ENCODE peak calls at places on chromosome 7, in seven cellular contexts. O is psoas muscle, D is thyroid gland, R is thoracic aorta, Z is fibroblast of the aortic adventitia, W is GM12878, L is AG09309. E is an unnamed sample.
A peak's percentile ranks its signal among the peaks of the same experiment; 100 is the strongest.

GRCh38 chr7:116949941-116950801 is 3.1 kb upstream of the ST7 start:
- DNase-seq in R (no peak), D (no peak), O (no peak), Z (no peak), W (no peak), L (no peak), E (no peak)

GRCh38 chr7:17552952-17553351 is 254.5 kb downstream of the AHR start:
- DNase-seq in Z (no peak), O (no peak), R (no peak), W (no peak), D (no peak), L (no peak), E (no peak)

GRCh38 chr7:156505876-156506275 is 134.7 kb upstream of the RNF32 start:
- DNase-seq in O (no peak), W (no peak), L (no peak), R (no peak), D (no peak), Z (no peak), E (no peak)

GRCh38 chr7:37052673-37053072 is 328.4 kb upstream of the AOAH start:
- DNase-seq in R (no peak), L (no peak), D (no peak), W (no peak), O (no peak), Z (peak; percentile 28), E (no peak)

GRCh38 chr7:134908289-134908688 is 78.0 kb upstream of the AGBL3 start:
- DNase-seq in Z (peak; percentile 39), O (no peak), W (no peak), L (no peak), R (no peak), D (no peak), E (peak; percentile 71)

GRCh38 chr7:101410743-101411476 is 48.2 kb downstream of the COL26A1 start:
- DNase-seq in Z (peak; percentile 6), W (no peak), L (no peak), R (no peak), D (peak; percentile 36), O (no peak), E (peak; percentile 25)

GRCh38 chr7:146960747-146961416 is 844.3 kb downstream of the CNTNAP2 start:
- DNase-seq in L (no peak), R (no peak), D (no peak), O (no peak), Z (no peak), W (no peak), E (no peak)

GRCh38 chr7:78039791-78040776 is 241.5 kb downstream of the PHTF2 start:
- DNase-seq in R (no peak), O (peak; percentile 61), L (no peak), Z (peak; percentile 14), W (no peak), D (no peak), E (peak; percentile 18)

GRCh38 chr7:27241189-27242045 is 1.2 kb upstream of the EVX1 start:
- DNase-seq in R (no peak), Z (no peak), W (no peak), L (no peak), O (no peak), D (no peak), E (no peak)

GRCh38 chr7:45217358-45217757 is 59.8 kb downstream of the RAMP3 start:
- DNase-seq in O (no peak), D (no peak), R (no peak), L (no peak), Z (no peak), W (no peak), E (no peak)
- TF ChIP-seq CTCF in O (peak; percentile 5), D (peak; percentile 18), R (no peak), L (peak; percentile 29), Z (peak; percentile 25), W (peak; percentile 4), E (peak; percentile 49)

GRCh38 chr7:140641532-140642191 is 1.0 kb upstream of the DENND2A start:
- DNase-seq in Z (no peak), O (peak; percentile 49), L (no peak), W (no peak), D (no peak), R (no peak), E (no peak)

GRCh38 chr7:140643416-140643815 is 2.8 kb upstream of the DENND2A start:
- DNase-seq in W (no peak), D (no peak), O (no peak), L (no peak), Z (no peak), R (no peak), E (no peak)

GRCh38 chr7:140639366-140640053 is 1.1 kb downstream of the DENND2A start:
- DNase-seq in D (no peak), L (peak; percentile 57), R (no peak), O (peak; percentile 76), Z (peak; percentile 63), W (no peak), E (peak; percentile 76)

GRCh38 chr7:140640060-140640611 is 477 bp downstream of the DENND2A start:
- DNase-seq in O (peak; percentile 68), L (no peak), D (peak; percentile 25), Z (peak; percentile 32), R (no peak), W (no peak), E (no peak)

GRCh38 chr7:140640727-140641531 is at the start of gene DENND2A:
- DNase-seq in W (no peak), O (peak; percentile 84), Z (peak; percentile 45), L (no peak), R (no peak), D (peak; percentile 39), E (peak; percentile 69)
- H3K4me3 ChIP-seq in W (no peak within 1 kb of the TSS), O (peak within 1 kb of the TSS; percentile 68), Z (peak within 1 kb of the TSS; percentile 66), L (peak within 1 kb of the TSS; percentile 55), R (peak within 1 kb of the TSS; percentile 72), D (no peak within 1 kb of the TSS), E (peak within 1 kb of the TSS; percentile 60)

DNA sequence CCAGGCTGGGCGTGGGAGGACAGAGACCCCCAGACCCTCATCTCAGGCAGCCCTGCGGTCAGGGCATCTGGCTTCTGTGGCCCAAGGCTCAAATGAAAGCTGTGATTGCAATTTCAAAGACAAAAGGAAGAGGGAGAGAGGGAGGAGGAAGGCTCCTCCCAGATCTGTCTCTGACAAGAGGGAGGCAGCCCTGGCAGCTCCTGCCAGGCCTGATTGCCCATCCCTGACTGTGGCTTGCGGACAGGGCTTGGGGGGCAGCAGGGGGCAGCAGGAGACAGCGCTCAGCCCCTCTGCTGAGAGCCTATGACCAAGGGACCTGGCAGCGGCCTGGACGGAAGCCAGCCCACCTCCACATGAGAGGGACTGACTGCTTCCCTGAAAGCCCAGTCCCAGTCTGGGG is 91.8 kb downstream of the PTPRN2 start:
- DNase-seq in R (no peak), L (no peak), D (peak; percentile 35), Z (no peak), O (no peak), W (no peak), E (peak; percentile 7)
- TF ChIP-seq CTCF in R (no peak), L (no peak), D (no peak), Z (no peak), O (no peak), W (peak; percentile 26), E (peak; percentile 5)

DNA sequence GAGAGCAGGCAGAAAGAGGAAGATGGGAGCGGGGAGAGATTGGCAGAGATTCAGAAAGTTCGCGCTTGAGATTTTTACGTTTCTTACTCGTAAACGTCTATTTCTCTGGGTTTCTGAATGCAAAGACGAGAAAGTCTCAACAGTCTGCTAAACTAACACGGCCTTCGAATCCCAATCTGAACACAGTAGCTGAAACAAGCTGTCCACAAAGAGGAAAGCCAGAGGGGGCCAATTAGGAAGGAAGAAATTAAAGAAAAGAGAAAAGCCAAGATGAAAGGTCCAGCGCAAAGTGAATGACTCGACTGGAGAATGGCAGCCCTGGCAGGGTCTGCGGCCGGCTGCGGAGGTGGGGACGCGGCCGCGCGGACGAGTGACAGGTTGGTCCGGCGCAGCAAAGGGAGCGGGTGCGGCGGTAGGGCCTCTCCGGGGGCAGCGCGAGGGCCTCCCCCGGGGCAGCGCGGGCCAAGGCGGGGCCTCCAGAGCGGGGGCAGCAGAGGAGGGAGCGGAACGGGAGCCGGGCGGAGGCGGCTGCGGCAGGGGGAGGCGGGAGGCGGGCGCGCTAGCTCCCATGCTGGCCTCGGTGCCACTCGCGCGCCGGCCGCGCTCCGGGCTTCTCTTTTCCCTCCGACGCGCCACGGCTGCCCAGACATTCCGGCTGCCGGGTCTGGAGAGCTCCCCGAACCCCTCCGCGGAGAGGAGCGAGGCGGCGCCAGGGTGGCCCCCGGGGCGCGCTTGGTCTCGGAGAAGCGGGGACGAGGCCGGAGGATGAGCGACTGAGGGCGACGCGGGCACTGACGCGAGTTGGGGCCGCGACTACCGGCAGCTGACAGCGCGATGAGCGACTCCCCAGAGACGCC is at the start of gene VWC2:
- DNase-seq in R (no peak), Z (no peak), O (no peak), D (peak; percentile 21), W (no peak), L (no peak), E (no peak)
- H3K4me3 ChIP-seq in R (peak within 1 kb of the TSS; percentile 68), Z (no peak within 1 kb of the TSS), O (peak within 1 kb of the TSS; percentile 59), D (no peak within 1 kb of the TSS), W (no peak within 1 kb of the TSS), L (no peak within 1 kb of the TSS), E (no peak within 1 kb of the TSS)

DNA sequence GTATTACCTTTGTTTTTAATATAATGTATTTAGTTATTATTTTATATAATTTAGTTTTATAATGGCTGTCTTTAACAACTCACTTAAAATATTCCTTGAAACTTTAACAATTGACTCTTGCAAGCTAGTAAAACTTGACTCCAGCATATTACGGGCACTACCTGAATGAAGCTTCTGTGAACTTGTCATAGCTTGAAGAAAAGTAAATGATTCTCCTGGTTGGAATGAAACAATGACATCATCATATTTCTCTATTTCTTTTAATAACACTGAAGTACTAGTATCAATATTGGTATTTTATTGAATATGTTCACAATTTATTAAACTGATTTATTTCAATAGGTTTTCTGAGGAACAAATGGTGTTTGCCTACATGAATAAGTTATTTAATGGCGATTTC is 128.4 kb upstream of the PHF14 start:
- DNase-seq in O (no peak), L (no peak), D (no peak), R (no peak), W (no peak), Z (no peak), E (no peak)
- TF ChIP-seq CTCF in O (no peak), L (no peak), D (no peak), R (no peak), W (no peak), Z (no peak), E (no peak)